ENCODE peak calls at places on chromosomes 4 and X, in six cellular contexts. T is heart right ventricle, L is bronchial epithelial cell, Y is iPS DF 6.9, U is heart left ventricle, I is tibial artery. X is an unnamed sample.

GRCh38 chr4:139472761-139473335 is 18.9 kb downstream of the RAB33B start:
- DNase-seq in T (no peak), L (no peak), Y (no peak), U (no peak), I (no peak), X (no peak)

GRCh38 chr4:121370729-121371325 is 10.0 kb downstream of the QRFPR start:
- DNase-seq in T (peak; percentile 55), L (peak; percentile 39), Y (no peak), U (peak; percentile 30), I (no peak), X (peak; percentile 33)

GRCh38 chrX:69285881-69286545 is 120.8 kb upstream of the PJA1 start:
- DNase-seq in T (peak; percentile 49), L (no peak), Y (no peak), U (no peak), I (peak; percentile 71), X (peak; percentile 73)

GRCh38 chrX:154477891-154478477 is 1.1 kb downstream of the LAGE3 start:
- DNase-seq in T (no peak), L (no peak), Y (no peak), U (no peak), I (no peak), X (no peak)

GRCh38 chrX:40248822-40249221 is 151.1 kb upstream of the BCOR start:
- DNase-seq in T (peak; percentile 13), L (no peak), Y (no peak), U (no peak), I (no peak), X (no peak)

GRCh38 chr4:1247811-1248261 is 1.1 kb downstream of the CTBP1 start:
- DNase-seq in T (no peak), L (peak; percentile 17), Y (no peak), U (no peak), I (peak; percentile 67), X (no peak)

GRCh38 chr4:61994036-61994435 is 793.9 kb downstream of the ADGRL3 start:
- DNase-seq in T (no peak), L (no peak), Y (no peak), U (no peak), I (no peak), X (no peak)

GRCh38 chr4:154421618-154422017 is 70.0 kb downstream of the DCHS2 start:
- DNase-seq in T (no peak), L (no peak), Y (no peak), U (no peak), I (no peak), X (no peak)

GRCh38 chr4:32425243-32425642 is 1705.1 kb downstream of the PCDH7 start:
- DNase-seq in T (no peak), L (no peak), Y (no peak), U (no peak), I (no peak), X (no peak)

GRCh38 chr4:133151301-133151680 is 2.2 kb downstream of the PCDH10 start:
- DNase-seq in T (no peak), L (no peak), Y (no peak), U (peak; percentile 17), I (peak; percentile 63), X (peak; percentile 17)

GRCh38 chr4:65865489-65865888 is 195.2 kb upstream of the EPHA5 start:
- DNase-seq in T (no peak), L (peak; percentile 24), Y (peak; percentile 35), U (no peak), I (no peak), X (peak; percentile 6)

GRCh38 chrX:115058276-115058675 is 40.9 kb upstream of the IL13RA2 start:
- DNase-seq in T (peak; percentile 30), L (peak; percentile 22), Y (no peak), U (no peak), I (no peak), X (no peak)

GRCh38 chr4:109052699-109053656 is 249.5 kb downstream of the COL25A1 start:
- DNase-seq in T (no peak), L (no peak), Y (no peak), U (no peak), I (no peak), X (no peak)

GRCh38 chr4:155540698-155541097 is 126.0 kb upstream of the GUCY1A1 start:
- DNase-seq in T (no peak), L (no peak), Y (no peak), U (no peak), I (no peak), X (no peak)

GRCh38 chr4:40800064-40800463 is 50.3 kb downstream of the NSUN7 start:
- DNase-seq in T (no peak), L (no peak), Y (no peak), U (no peak), I (no peak), X (no peak)

GRCh38 chr4:157779084-157779483 is 393.7 kb downstream of the GASK1B start:
- DNase-seq in T (no peak), L (no peak), Y (no peak), U (no peak), I (no peak), X (no peak)

GRCh38 chr4:83212041-83212851 is 72.4 kb downstream of the COQ2 start:
- DNase-seq in T (no peak), L (peak; percentile 86), Y (no peak), U (no peak), I (no peak), X (peak; percentile 47)

GRCh38 chrX:148872881-148873280 is 372.5 kb downstream of the AFF2 start:
- DNase-seq in T (no peak), L (no peak), Y (no peak), U (no peak), I (no peak), X (no peak)

GRCh38 chrX:44954562-44954961 is 81.6 kb downstream of the KDM6A start:
- DNase-seq in T (no peak), L (no peak), Y (no peak), U (no peak), I (no peak), X (no peak)

GRCh38 chr4:110900206-110900769 is 277.4 kb upstream of the PITX2 start:
- DNase-seq in T (no peak), L (no peak), Y (no peak), U (no peak), I (no peak), X (no peak)

GRCh38 chr4:160129439-160129838 is 1026.6 kb downstream of the RAPGEF2 start:
- DNase-seq in T (no peak), L (peak; percentile 92), Y (no peak), U (no peak), I (no peak), X (no peak)

GRCh38 chr4:104015680-104016079 is 295.9 kb upstream of the TACR3 start:
- DNase-seq in T (no peak), L (peak; percentile 26), Y (peak; percentile 5), U (no peak), I (no peak), X (peak; percentile 15)

GRCh38 chr4:184680698-184681097 is 31.2 kb downstream of the PRIMPOL start:
- DNase-seq in T (no peak), L (peak; percentile 67), Y (no peak), U (no peak), I (no peak), X (no peak)

GRCh38 chr4:138235419-138235952 is 6.7 kb downstream of the SLC7A11 start:
- DNase-seq in T (no peak), L (peak; percentile 89), Y (no peak), U (no peak), I (no peak), X (no peak)

GRCh38 chr4:75779059-75779757 is 54.8 kb downstream of the USO1 start:
- DNase-seq in T (no peak), L (no peak), Y (no peak), U (no peak), I (no peak), X (no peak)

GRCh38 chr4:75771607-75772006 is 47.2 kb downstream of the USO1 start:
- DNase-seq in T (no peak), L (no peak), Y (no peak), U (no peak), I (no peak), X (no peak)

GRCh38 chr4:75781328-75781727 is 57.0 kb downstream of the USO1 start:
- DNase-seq in T (no peak), L (no peak), Y (no peak), U (no peak), I (no peak), X (no peak)

GRCh38 chr4:75777589-75777988 is 53.2 kb downstream of the USO1 start:
- DNase-seq in T (no peak), L (no peak), Y (no peak), U (no peak), I (no peak), X (no peak)
- H3K36me3 ChIP-seq in T (peaks cover 100% of the 10 kb centered on the region), L (peaks cover 4% of the 10 kb centered on the region), Y (peaks cover 8% of the 10 kb centered on the region), U (peaks cover 32% of the 10 kb centered on the region), I (peaks cover 78% of the 10 kb centered on the region), X (peaks cover 12% of the 10 kb centered on the region)

GRCh38 chr4:24535399-24535798 is 49.0 kb downstream of the DHX15 start:
- DNase-seq in T (no peak), L (no peak), Y (no peak), U (no peak), I (no peak), X (no peak)
- H3K36me3 ChIP-seq in T (peaks cover 87% of the 10 kb centered on the region), L (peaks cover 15% of the 10 kb centered on the region), Y (peaks cover 2% of the 10 kb centered on the region), U (peaks cover 3% of the 10 kb centered on the region), I (peaks cover 63% of the 10 kb centered on the region), X (no peaks in the 10 kb centered on the region)

GRCh38 chr4:71355045-71355444 is 16.2 kb downstream of the SLC4A4 start:
- DNase-seq in T (no peak), L (no peak), Y (no peak), U (no peak), I (no peak), X (no peak)

GRCh38 chr4:71356924-71357663 is 18.3 kb downstream of the SLC4A4 start:
- DNase-seq in T (no peak), L (no peak), Y (no peak), U (no peak), I (no peak), X (no peak)

GRCh38 chr4:71355971-71356370 is 17.2 kb downstream of the SLC4A4 start:
- DNase-seq in T (no peak), L (no peak), Y (no peak), U (no peak), I (no peak), X (no peak)

GRCh38 chr4:71361476-71361875 is 22.7 kb downstream of the SLC4A4 start:
- DNase-seq in T (no peak), L (no peak), Y (no peak), U (no peak), I (no peak), X (no peak)

DNA sequence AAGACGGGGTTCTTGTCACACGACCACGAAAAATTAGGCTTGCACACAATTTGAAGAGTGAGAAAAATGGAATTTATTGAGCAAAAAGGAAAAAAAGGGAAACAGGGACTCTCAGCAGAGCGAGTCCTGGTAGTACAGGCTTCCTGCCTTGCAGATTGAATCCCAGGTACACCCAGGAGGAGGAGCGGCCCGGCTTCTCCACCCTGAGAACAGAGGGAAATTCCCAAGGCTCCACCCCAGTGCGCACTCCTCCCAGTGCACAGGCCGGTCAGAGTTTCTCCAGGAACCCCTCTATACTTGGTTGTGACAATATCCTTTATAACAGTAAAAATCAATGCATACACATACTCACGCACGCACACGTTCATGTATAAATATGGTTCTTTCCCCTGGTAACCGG is 22.0 kb downstream of the SLC4A4 start:
- DNase-seq in T (no peak), L (no peak), Y (no peak), U (no peak), I (no peak), X (no peak)
- H3K36me3 ChIP-seq in T (peaks cover 10% of the 10 kb centered on the region), L (no peaks in the 10 kb centered on the region), Y (no peaks in the 10 kb centered on the region), U (no peaks in the 10 kb centered on the region), I (no peaks in the 10 kb centered on the region), X (no peaks in the 10 kb centered on the region)

DNA sequence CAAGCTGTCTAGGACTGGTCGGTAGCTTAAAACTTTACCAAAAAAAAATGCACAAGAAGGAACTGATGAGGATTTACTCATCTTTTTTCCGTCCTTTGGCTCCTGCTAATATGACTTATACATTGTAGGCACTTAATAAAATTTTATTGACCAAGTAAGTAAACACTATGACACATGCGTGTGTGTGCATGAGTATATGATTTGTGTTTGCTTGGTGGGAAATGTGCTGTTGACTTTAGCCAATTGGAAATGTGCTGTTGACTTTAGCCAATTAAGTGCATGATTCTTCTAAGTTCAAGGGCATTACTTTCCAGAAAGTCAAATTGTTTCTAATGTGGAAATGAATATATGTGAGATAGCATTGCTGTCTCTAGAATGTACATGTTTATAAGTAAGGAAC is 78.3 kb downstream of the FIP1L1 start:
- DNase-seq in T (no peak), L (peak; percentile 55), Y (no peak), U (no peak), I (no peak), X (no peak)
- H3K36me3 ChIP-seq in T (peaks cover 93% of the 10 kb centered on the region), L (peaks cover 3% of the 10 kb centered on the region), Y (peaks cover 2% of the 10 kb centered on the region), U (peaks cover 13% of the 10 kb centered on the region), I (peaks cover 70% of the 10 kb centered on the region), X (no peaks in the 10 kb centered on the region)

X was measured in body of pancreas.